ENCODE peak calls at places on chromosomes 16 and 17, in four cellular contexts. H, X, L and U are unnamed samples.

GRCh38 chr17:34154916-34155730 is 100.0 kb upstream of the CCL2 start:
- DNase-seq in X (no peak), H (no peak), L (no peak), U (no peak)

GRCh38 chr16:49756971-49757743 is 98.8 kb downstream of the ZNF423 start:
- DNase-seq in L (no peak), X (no peak), H (no peak), U (no peak)

GRCh38 chr16:69253796-69254426 is 57.2 kb upstream of the VPS4A start:
- DNase-seq in L (no peak), H (no peak), X (no peak), U (peak)

GRCh38 chr16:49833055-49833454 is 22.9 kb downstream of the ZNF423 start:
- DNase-seq in L (no peak), H (no peak), X (no peak), U (no peak)

GRCh38 chr17:559699-560378 is 154.8 kb downstream of the VPS53 start:
- DNase-seq in X (no peak), L (no peak), H (no peak), U (no peak)

GRCh38 chr17:8080799-8081219 is 6.7 kb downstream of the ALOX12B start:
- DNase-seq in H (no peak), X (no peak), L (no peak), U (no peak)

GRCh38 chr17:60091908-60092331 is 13.2 kb upstream of the HEATR6 start:
- DNase-seq in L (no peak), X (no peak), H (no peak), U (no peak)

GRCh38 chr16:84478172-84478948 is 26.1 kb downstream of the MEAK7 start:
- DNase-seq in L (no peak), H (no peak), X (no peak), U (no peak)

GRCh38 chr17:78739331-78739853 is 42.7 kb downstream of the CYTH1 start:
- DNase-seq in H (no peak), L (no peak), X (no peak), U (no peak)

GRCh38 chr16:74724820-74725549 is 24.3 kb upstream of the MLKL start:
- DNase-seq in H (no peak), X (no peak), L (no peak), U (no peak)

GRCh38 chr17:51166987-51167931 is 1.0 kb downstream of the NME2 start:
- DNase-seq in H (peak), X (no peak), L (peak), U (no peak)

GRCh38 chr17:81125573-81126081 is 39.7 kb upstream of the PVALEF start:
- DNase-seq in X (peak), H (no peak), L (no peak), U (no peak)

GRCh38 chr16:30132591-30132990 is 9.6 kb upstream of the MAPK3 start:
- DNase-seq in L (no peak), H (no peak), X (no peak), U (no peak)

GRCh38 chr17:78951967-78952551 is 26.9 kb upstream of the TIMP2 start:
- DNase-seq in H (peak), L (no peak), X (no peak), U (no peak)

GRCh38 chr17:21031756-21032396 is 10.9 kb downstream of the USP22 start:
- DNase-seq in L (no peak), X (no peak), H (no peak), U (no peak)

GRCh38 chr16:87924937-87925670 is 11.2 kb downstream of the CA5A start:
- DNase-seq in X (peak), L (no peak), H (no peak), U (peak)

GRCh38 chr17:76685846-76686245 is 24.9 kb downstream of the MXRA7 start:
- DNase-seq in L (no peak), X (no peak), H (no peak), U (no peak)

GRCh38 chr17:17783825-17784598 is 52.8 kb downstream of the SREBF1 start:
- DNase-seq in L (no peak), X (no peak), H (no peak), U (no peak)

GRCh38 chr17:9568004-9568403 is 7.6 kb downstream of the STX8 start:
- DNase-seq in L (no peak), X (no peak), H (no peak), U (no peak)

GRCh38 chr17:64278614-64279013 is 15.6 kb upstream of the TEX2 start:
- DNase-seq in H (no peak), L (no peak), X (peak), U (no peak)

GRCh38 chr17:43750154-43750553 is 8.4 kb downstream of the SOST start:
- DNase-seq in X (no peak), H (no peak), L (no peak), U (no peak)

GRCh38 chr16:11328172-11329079 is 16.8 kb upstream of the RMI2 start:
- DNase-seq in X (no peak), H (no peak), L (peak), U (no peak)

GRCh38 chr17:17514993-17515920 is 19.1 kb upstream of the RASD1 start:
- DNase-seq in X (no peak), L (no peak), H (no peak), U (no peak)

GRCh38 chr16:31204871-31205666 is 2.5 kb upstream of the PYCARD start:
- DNase-seq in X (no peak), L (no peak), H (no peak), U (no peak)

GRCh38 chr17:10600551-10600950 is 51.1 kb upstream of the MYH2 start:
- DNase-seq in X (no peak), L (no peak), H (no peak), U (no peak)

GRCh38 chr17:8468988-8469387 is 33.3 kb downstream of the NDEL1 start:
- DNase-seq in X (no peak), H (no peak), L (no peak), U (no peak)